ENCODE peak calls at places on chromosomes 6 and 20, in nine cellular contexts. One of them, this sample, is unnamed.

GRCh38 chr6:168919455-168920179 is 334.0 kb downstream of the THBS2 start:
- DNase-seq in Peyer's patch: no peak
- DNase-seq in EL: no peak
- DNase-seq in HCEC 1CT: no peak
- DNase-seq in natural killer cell treated with Interleukin-12 subunit alpha and Interleukin-12 subunit beta and Interleukin-15 and Interleukin-18, amount 100 ng/mL, for 72 hours: no peak
- DNase-seq in RWPE1: no peak
- DNase-seq in T-helper 22 cell: no peak
- DNase-seq in activated CD4-positive, alpha-beta T cell treated with anti-CD3 and anti-CD28 coated beads, Interleukin-2, amount 10 ng/mL, durations not matched to agents 24 days and 14 days: no peak
- DNase-seq in GM23248: no peak
- DNase-seq in this sample: no peak

GRCh38 chr6:42742116-42742894 is 3.6 kb downstream of the TBCC start:
- DNase-seq in Peyer's patch: no peak
- DNase-seq in EL: peak
- DNase-seq in HCEC 1CT: peak
- DNase-seq in natural killer cell treated with Interleukin-12 subunit alpha and Interleukin-12 subunit beta and Interleukin-15 and Interleukin-18, amount 100 ng/mL, for 72 hours: no peak
- DNase-seq in RWPE1: peak
- DNase-seq in T-helper 22 cell: no peak
- DNase-seq in activated CD4-positive, alpha-beta T cell treated with anti-CD3 and anti-CD28 coated beads, Interleukin-2, amount 10 ng/mL, durations not matched to agents 24 days and 14 days: no peak
- DNase-seq in GM23248: peak
- DNase-seq in this sample: no peak

GRCh38 chr6:7052441-7052936 is 55.3 kb upstream of the RREB1 start:
- DNase-seq in Peyer's patch: peak
- DNase-seq in EL: peak
- DNase-seq in HCEC 1CT: peak
- DNase-seq in natural killer cell treated with Interleukin-12 subunit alpha and Interleukin-12 subunit beta and Interleukin-15 and Interleukin-18, amount 100 ng/mL, for 72 hours: no peak
- DNase-seq in RWPE1: no peak
- DNase-seq in T-helper 22 cell: no peak
- DNase-seq in activated CD4-positive, alpha-beta T cell treated with anti-CD3 and anti-CD28 coated beads, Interleukin-2, amount 10 ng/mL, durations not matched to agents 24 days and 14 days: no peak
- DNase-seq in GM23248: peak
- DNase-seq in this sample: no peak

GRCh38 chr20:62979310-62979709 is 26.8 kb downstream of the SLC17A9 start:
- DNase-seq in Peyer's patch: no peak
- DNase-seq in EL: no peak
- DNase-seq in HCEC 1CT: no peak
- DNase-seq in natural killer cell treated with Interleukin-12 subunit alpha and Interleukin-12 subunit beta and Interleukin-15 and Interleukin-18, amount 100 ng/mL, for 72 hours: no peak
- DNase-seq in RWPE1: no peak
- DNase-seq in T-helper 22 cell: no peak
- DNase-seq in activated CD4-positive, alpha-beta T cell treated with anti-CD3 and anti-CD28 coated beads, Interleukin-2, amount 10 ng/mL, durations not matched to agents 24 days and 14 days: no peak
- DNase-seq in GM23248: no peak
- DNase-seq in this sample: no peak

GRCh38 chr6:124858564-124858963 is 103.7 kb upstream of the RNF217 start:
- DNase-seq in Peyer's patch: no peak
- DNase-seq in EL: no peak
- DNase-seq in HCEC 1CT: no peak
- DNase-seq in natural killer cell treated with Interleukin-12 subunit alpha and Interleukin-12 subunit beta and Interleukin-15 and Interleukin-18, amount 100 ng/mL, for 72 hours: no peak
- DNase-seq in RWPE1: no peak
- DNase-seq in T-helper 22 cell: no peak
- DNase-seq in activated CD4-positive, alpha-beta T cell treated with anti-CD3 and anti-CD28 coated beads, Interleukin-2, amount 10 ng/mL, durations not matched to agents 24 days and 14 days: no peak
- DNase-seq in GM23248: no peak
- DNase-seq in this sample: no peak

GRCh38 chr6:121838842-121839241 is 403.4 kb downstream of the GJA1 start:
- DNase-seq in Peyer's patch: no peak
- DNase-seq in EL: peak
- DNase-seq in HCEC 1CT: no peak
- DNase-seq in natural killer cell treated with Interleukin-12 subunit alpha and Interleukin-12 subunit beta and Interleukin-15 and Interleukin-18, amount 100 ng/mL, for 72 hours: no peak
- DNase-seq in RWPE1: no peak
- DNase-seq in T-helper 22 cell: no peak
- DNase-seq in activated CD4-positive, alpha-beta T cell treated with anti-CD3 and anti-CD28 coated beads, Interleukin-2, amount 10 ng/mL, durations not matched to agents 24 days and 14 days: no peak
- DNase-seq in GM23248: no peak
- DNase-seq in this sample: no peak

GRCh38 chr6:128024976-128025375 is 124.1 kb upstream of the THEMIS start:
- DNase-seq in Peyer's patch: no peak
- DNase-seq in EL: no peak
- DNase-seq in HCEC 1CT: no peak
- DNase-seq in natural killer cell treated with Interleukin-12 subunit alpha and Interleukin-12 subunit beta and Interleukin-15 and Interleukin-18, amount 100 ng/mL, for 72 hours: no peak
- DNase-seq in RWPE1: no peak
- DNase-seq in T-helper 22 cell: no peak
- DNase-seq in activated CD4-positive, alpha-beta T cell treated with anti-CD3 and anti-CD28 coated beads, Interleukin-2, amount 10 ng/mL, durations not matched to agents 24 days and 14 days: no peak
- DNase-seq in GM23248: no peak
- DNase-seq in this sample: no peak

GRCh38 chr20:20237093-20237959 is 130.6 kb upstream of the INSM1 start:
- DNase-seq in Peyer's patch: peak
- DNase-seq in EL: peak
- DNase-seq in HCEC 1CT: peak
- DNase-seq in natural killer cell treated with Interleukin-12 subunit alpha and Interleukin-12 subunit beta and Interleukin-15 and Interleukin-18, amount 100 ng/mL, for 72 hours: peak
- DNase-seq in RWPE1: peak
- DNase-seq in T-helper 22 cell: no peak
- DNase-seq in activated CD4-positive, alpha-beta T cell treated with anti-CD3 and anti-CD28 coated beads, Interleukin-2, amount 10 ng/mL, durations not matched to agents 24 days and 14 days: peak
- DNase-seq in GM23248: peak
- DNase-seq in this sample: peak

GRCh38 chr20:31821427-31821826 is 2.3 kb downstream of the MYLK2 start:
- DNase-seq in Peyer's patch: no peak
- DNase-seq in EL: no peak
- DNase-seq in HCEC 1CT: no peak
- DNase-seq in natural killer cell treated with Interleukin-12 subunit alpha and Interleukin-12 subunit beta and Interleukin-15 and Interleukin-18, amount 100 ng/mL, for 72 hours: no peak
- DNase-seq in RWPE1: no peak
- DNase-seq in T-helper 22 cell: no peak
- DNase-seq in activated CD4-positive, alpha-beta T cell treated with anti-CD3 and anti-CD28 coated beads, Interleukin-2, amount 10 ng/mL, durations not matched to agents 24 days and 14 days: no peak
- DNase-seq in GM23248: no peak
- DNase-seq in this sample: no peak

GRCh38 chr20:24084281-24084680 is 95.7 kb upstream of the GGTLC1 start:
- DNase-seq in Peyer's patch: no peak
- DNase-seq in EL: no peak
- DNase-seq in HCEC 1CT: no peak
- DNase-seq in natural killer cell treated with Interleukin-12 subunit alpha and Interleukin-12 subunit beta and Interleukin-15 and Interleukin-18, amount 100 ng/mL, for 72 hours: no peak
- DNase-seq in RWPE1: no peak
- DNase-seq in T-helper 22 cell: no peak
- DNase-seq in activated CD4-positive, alpha-beta T cell treated with anti-CD3 and anti-CD28 coated beads, Interleukin-2, amount 10 ng/mL, durations not matched to agents 24 days and 14 days: no peak
- DNase-seq in GM23248: no peak
- DNase-seq in this sample: no peak

GRCh38 chr6:26234421-26235239 is 130.4 kb upstream of the BTN3A2 start:
- DNase-seq in Peyer's patch: peak
- DNase-seq in EL: peak
- DNase-seq in HCEC 1CT: peak
- DNase-seq in natural killer cell treated with Interleukin-12 subunit alpha and Interleukin-12 subunit beta and Interleukin-15 and Interleukin-18, amount 100 ng/mL, for 72 hours: peak
- DNase-seq in RWPE1: peak
- DNase-seq in T-helper 22 cell: no peak
- DNase-seq in activated CD4-positive, alpha-beta T cell treated with anti-CD3 and anti-CD28 coated beads, Interleukin-2, amount 10 ng/mL, durations not matched to agents 24 days and 14 days: peak
- DNase-seq in GM23248: peak
- DNase-seq in this sample: peak

This sample was measured in T-helper 1 cell.